ENCODE peak calls at places on chromosomes 6 and 20, in seven cellular contexts. Z is nephron progenitor cell, B is mesothelial cell of epicardium, A is HCT116, N is A549, D is spleen, F is right atrium auricular region. C is an unnamed sample.

GRCh38 chr6:88166901-88167624 is 916 bp upstream of the CNR1 start:
- DNase-seq in D (peak), B (no peak), Z (peak), A (no peak), F (no peak), N (no peak), C (no peak)

GRCh38 chr6:115514656-115515055 is 546.0 kb downstream of the FRK start:
- DNase-seq in D (no peak), Z (no peak), A (no peak), N (no peak), B (no peak), F (no peak), C (no peak)

GRCh38 chr6:136429264-136429663 is 121.0 kb downstream of the MAP7 start:
- DNase-seq in D (no peak), B (no peak), Z (no peak), A (no peak), N (no peak), F (no peak), C (no peak)

GRCh38 chr6:158797331-158798202 is 21.6 kb downstream of the EZR start:
- DNase-seq in A (no peak), D (no peak), B (no peak), N (no peak), Z (no peak), F (no peak), C (no peak)

GRCh38 chr6:168133186-168133585 is 54.2 kb upstream of the FRMD1 start:
- DNase-seq in N (no peak), Z (no peak), D (no peak), B (no peak), F (peak), A (no peak), C (no peak)

GRCh38 chr20:2507875-2508630 is 662 bp downstream of the ZNF343 start:
- DNase-seq in F (no peak), Z (no peak), N (peak), D (no peak), A (no peak), B (no peak), C (no peak)

GRCh38 chr6:46932941-46933340 is 11.2 kb upstream of the ADGRF5 start:
- DNase-seq in B (no peak), F (no peak), N (no peak), D (no peak), Z (no peak), A (no peak), C (no peak)

GRCh38 chr20:63014710-63015109 is 7.9 kb upstream of the BHLHE23 start:
- DNase-seq in D (no peak), B (no peak), A (no peak), N (no peak), Z (peak), F (no peak), C (no peak)

GRCh38 chr6:105603779-105604592 is 201.1 kb upstream of the PREP start:
- DNase-seq in B (no peak), N (no peak), F (no peak), D (no peak), Z (no peak), A (no peak), C (no peak)

GRCh38 chr6:45791181-45791580 is 224.5 kb downstream of the CLIC5 start:
- DNase-seq in A (no peak), Z (no peak), B (no peak), N (no peak), F (no peak), D (no peak), C (no peak)

GRCh38 chr6:146984251-146984924 is 219.8 kb upstream of the STXBP5 start:
- DNase-seq in N (no peak), A (no peak), F (no peak), D (no peak), B (no peak), Z (no peak), C (no peak)

GRCh38 chr6:53960311-53960710 is 150.9 kb upstream of the MLIP start:
- DNase-seq in B (no peak), D (no peak), F (no peak), N (no peak), Z (no peak), A (no peak), C (no peak)

GRCh38 chr6:66478705-66479104 is 771.7 kb upstream of the EYS start:
- DNase-seq in F (no peak), B (no peak), Z (no peak), N (no peak), D (no peak), A (no peak), C (no peak)

GRCh38 chr6:104566411-104566810 is 293.3 kb downstream of the HACE1 start:
- DNase-seq in F (no peak), Z (no peak), B (no peak), D (no peak), N (no peak), A (no peak), C (no peak)

GRCh38 chr6:7267521-7268091 is 45.4 kb downstream of the SSR1 start:
- DNase-seq in N (peak), B (no peak), A (peak), D (peak), Z (no peak), F (peak), C (no peak)

GRCh38 chr6:43760799-43761168 is 9.2 kb upstream of the VEGFA start:
- DNase-seq in A (no peak), Z (no peak), N (no peak), D (peak), B (no peak), F (no peak), C (no peak)

GRCh38 chr6:28360961-28361360 is 11.2 kb downstream of the ZKSCAN3 start:
- DNase-seq in B (no peak), N (no peak), A (no peak), Z (no peak), D (no peak), F (no peak), C (no peak)

GRCh38 chr6:69865126-69865525 is 1.2 kb upstream of the COL19A1 start:
- DNase-seq in D (no peak), N (no peak), B (no peak), A (no peak), F (no peak), Z (no peak), C (no peak)

GRCh38 chr20:40673442-40673841 is 15.6 kb downstream of the MAFB start:
- DNase-seq in F (no peak), N (no peak), B (no peak), D (no peak), Z (no peak), A (no peak), C (no peak)

GRCh38 chr6:34544776-34545471 is 11.2 kb downstream of the SPDEF start:
- DNase-seq in F (no peak), Z (no peak), N (no peak), D (no peak), A (no peak), B (no peak), C (no peak)

GRCh38 chr6:7290079-7290478 is 22.9 kb downstream of the SSR1 start:
- DNase-seq in B (no peak), Z (no peak), F (no peak), D (no peak), A (no peak), N (no peak), C (no peak)

GRCh38 chr6:163352011-163352685 is 62.4 kb upstream of the QKI start:
- DNase-seq in B (no peak), D (no peak), N (no peak), Z (no peak), A (no peak), F (no peak), C (no peak)

GRCh38 chr6:37137201-37137880 is 32.6 kb upstream of the PIM1 start:
- DNase-seq in Z (peak), F (no peak), N (peak), B (peak), D (no peak), A (peak), C (no peak)

DNA sequence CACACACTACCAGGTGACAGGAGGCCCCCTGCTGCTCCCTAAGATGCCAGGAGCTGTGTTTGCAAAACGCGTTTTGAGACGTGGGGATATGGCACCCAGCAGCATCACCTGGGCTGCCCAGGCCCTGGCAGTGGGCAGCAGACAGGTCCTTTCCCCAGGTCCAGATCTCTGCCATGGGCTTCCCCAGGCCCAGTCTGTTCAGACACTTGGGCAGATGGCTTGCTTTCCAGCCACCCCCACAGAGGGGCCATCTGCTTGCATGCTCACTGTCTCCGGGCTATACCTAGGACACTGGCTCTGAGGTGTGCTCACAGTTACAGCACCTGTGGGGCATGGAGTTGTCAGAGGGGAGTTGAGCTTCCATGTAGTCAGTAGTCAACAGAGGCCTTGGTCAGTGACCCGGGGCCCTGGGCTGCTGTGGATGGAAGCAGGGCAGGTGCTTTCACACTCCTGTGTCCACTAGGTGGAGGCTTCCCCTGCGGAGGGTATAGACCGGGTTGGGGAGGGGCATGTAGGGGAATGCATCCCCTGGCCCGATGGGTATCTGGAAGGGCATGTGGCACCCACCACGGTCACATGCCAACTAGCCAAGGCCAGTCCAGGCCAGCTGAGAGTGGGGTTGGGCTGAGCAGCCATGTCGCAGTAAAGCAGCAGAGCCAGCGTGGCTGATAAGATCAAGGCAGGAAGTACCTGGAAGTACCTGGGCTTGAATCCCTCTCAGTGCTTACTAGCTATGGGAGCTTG is 185.4 kb upstream of the SLC24A3 start:
- DNase-seq in F (peak), N (no peak), D (no peak), B (no peak), Z (no peak), A (no peak), C (no peak)
- TF ChIP-seq CTCF in F (no peak), N (no peak), D (no peak), B (no peak), Z (no peak), A (no peak), C (no peak)

GRCh38 chr6:160408528-160408927 is 60.4 kb downstream of the SLC22A3 start:
- DNase-seq in D (no peak), A (no peak), N (no peak), Z (no peak), B (no peak), F (no peak), C (no peak)
- TF ChIP-seq CTCF in D (no peak), A (no peak), N (no peak), Z (no peak), B (no peak), F (no peak), C (no peak)

GRCh38 chr6:1688396-1688795 is 78.7 kb downstream of the FOXC1 start:
- DNase-seq in F (no peak), N (no peak), A (no peak), Z (no peak), B (no peak), D (no peak), C (no peak)
- TF ChIP-seq CTCF in F (no peak), N (no peak), A (no peak), Z (no peak), B (no peak), D (no peak), C (no peak)

GRCh38 chr6:31711233-31711632 is 3.9 kb upstream of the LY6G6D start:
- DNase-seq in F (no peak), N (no peak), A (no peak), B (no peak), D (no peak), Z (no peak), C (no peak)

GRCh38 chr6:31710490-31711219 is 4.0 kb downstream of the LY6G6F start:
- DNase-seq in N (no peak), D (no peak), A (no peak), F (no peak), B (no peak), Z (no peak), C (no peak)

GRCh38 chr6:31713991-31714684 is 1.0 kb upstream of the LY6G6D start:
- DNase-seq in F (no peak), B (no peak), N (no peak), Z (peak), A (no peak), D (no peak), C (no peak)

GRCh38 chr6:31713465-31713864 is 1.7 kb upstream of the LY6G6D start:
- DNase-seq in B (no peak), Z (no peak), A (no peak), D (no peak), N (no peak), F (no peak), C (no peak)

DNA sequence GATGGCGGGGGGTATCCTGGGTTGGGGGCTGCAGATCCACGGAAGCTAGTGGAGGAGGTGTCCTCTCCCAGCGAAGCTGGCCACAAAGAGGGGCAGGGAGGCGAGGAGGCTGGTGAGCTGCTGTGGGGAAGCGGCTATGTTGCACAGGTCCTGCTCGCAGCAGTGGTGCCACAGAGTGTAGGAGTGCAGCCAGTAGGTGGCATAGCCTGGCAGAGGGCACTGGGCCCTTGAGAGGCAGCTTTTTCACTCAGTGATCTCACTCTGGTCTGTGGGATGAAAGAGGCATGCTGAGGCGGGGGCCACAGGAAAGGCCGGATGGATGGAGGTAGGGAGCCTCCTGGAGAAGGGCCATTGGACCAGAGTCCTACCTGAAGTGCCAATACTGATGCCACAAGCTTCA is 2.9 kb upstream of the LY6G6D start:
- DNase-seq in Z (no peak), A (no peak), N (no peak), D (no peak), B (no peak), F (no peak), C (no peak)
- TF ChIP-seq CTCF in Z (no peak), A (peak), N (peak), D (no peak), B (no peak), F (no peak), C (no peak)

GRCh38 chr20:61161649-61162210 is 90.3 kb upstream of the CDH4 start:
- DNase-seq in A (no peak), F (no peak), D (no peak), N (no peak), B (no peak), Z (no peak), C (no peak)
- TF ChIP-seq CTCF in A (no peak), F (no peak), D (no peak), N (peak), B (no peak), Z (no peak), C (peak)

GRCh38 chr6:73309784-73310502 is 44.1 kb downstream of the DPPA5 start:
- DNase-seq in N (peak), D (peak), F (no peak), A (peak), Z (peak), B (peak), C (peak)

GRCh38 chr6:73309534-73309783 is 44.6 kb downstream of the DPPA5 start:
- DNase-seq in Z (no peak), N (no peak), A (no peak), F (no peak), D (no peak), B (no peak), C (no peak)

GRCh38 chr6:73314577-73315492 is 39.2 kb downstream of the DPPA5 start:
- DNase-seq in Z (no peak), F (no peak), A (no peak), B (no peak), D (no peak), N (no peak), C (no peak)

DNA sequence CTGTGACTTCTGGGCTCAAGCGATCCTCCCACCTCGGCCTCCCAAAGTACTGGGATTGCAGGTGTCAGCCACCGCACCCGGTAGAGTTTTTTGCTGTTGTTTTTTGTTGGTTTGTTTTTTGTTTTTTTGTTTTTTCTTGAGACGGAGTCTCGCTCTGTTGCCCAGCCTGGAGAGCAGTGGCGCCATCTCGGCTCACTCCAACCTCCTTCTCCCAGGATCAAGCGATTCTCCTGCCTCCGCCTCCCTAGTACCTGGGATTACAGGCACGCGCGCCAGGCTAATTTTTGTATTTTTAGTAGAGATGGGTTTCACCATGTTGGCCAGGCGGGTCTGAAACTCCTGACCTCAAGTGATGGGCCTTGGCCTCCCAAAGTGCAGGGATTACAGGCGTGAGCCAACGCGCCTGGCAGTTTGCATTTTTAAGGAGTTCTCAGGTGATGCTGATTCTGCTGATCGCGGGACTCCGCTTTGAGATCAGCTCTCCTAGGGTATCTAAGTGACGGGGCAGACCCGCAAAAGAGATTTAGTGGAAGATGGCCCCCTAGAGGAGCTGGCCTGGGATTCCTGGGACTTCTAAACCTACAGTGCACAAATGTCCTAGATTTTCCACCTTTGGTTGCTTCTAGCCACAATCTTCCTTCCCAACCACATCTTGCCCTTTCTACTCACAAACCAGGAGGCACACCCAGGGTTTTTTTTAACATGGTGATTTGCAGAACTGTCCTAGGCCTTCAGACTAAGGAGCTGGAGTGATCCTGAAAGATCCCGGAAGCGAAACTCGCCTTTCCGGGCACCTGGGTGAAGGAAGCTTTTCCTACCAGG is 45.2 kb downstream of the DPPA5 start:
- DNase-seq in N (peak), D (no peak), Z (peak), F (no peak), B (no peak), A (peak), C (no peak)
- TF ChIP-seq CTCF in N (no peak), D (no peak), Z (no peak), F (no peak), B (no peak), A (peak), C (no peak)

GRCh38 chr20:5806457-5807263 is 56.5 kb downstream of the SHLD1 start:
- DNase-seq in F (no peak), B (no peak), N (peak), A (no peak), D (no peak), Z (no peak), C (no peak)
- TF ChIP-seq CTCF in F (no peak), B (no peak), N (no peak), A (no peak), D (no peak), Z (no peak), C (no peak)